ENCODE peak calls at places on chromosomes 4 and X, in four cellular contexts. One of them, this sample, is unnamed.

GRCh38 chr4:24771241-24771640 is 24.1 kb upstream of the SOD3 start:
- DNase-seq in astrocyte of the hippocampus: no peak
- DNase-seq in lung microvascular endothelial cell: no peak
- DNase-seq in cardiac muscle cell: peak
- DNase-seq in this sample: no peak

GRCh38 chr4:77695769-77696168 is 90.1 kb downstream of the CXCL13 start:
- DNase-seq in astrocyte of the hippocampus: peak
- DNase-seq in lung microvascular endothelial cell: peak
- DNase-seq in cardiac muscle cell: peak
- DNase-seq in this sample: no peak

GRCh38 chr4:106365613-106366012 is 3.0 kb downstream of the GIMD1 start:
- DNase-seq in astrocyte of the hippocampus: peak
- DNase-seq in lung microvascular endothelial cell: peak
- DNase-seq in cardiac muscle cell: peak
- DNase-seq in this sample: no peak

GRCh38 chrX:24245201-24245600 is 68.7 kb downstream of the SUPT20HL2 start:
- DNase-seq in astrocyte of the hippocampus: peak
- DNase-seq in lung microvascular endothelial cell: no peak
- DNase-seq in cardiac muscle cell: peak
- DNase-seq in this sample: no peak

GRCh38 chr4:77022581-77023133 is 53.1 kb downstream of the CCNI start:
- DNase-seq in astrocyte of the hippocampus: peak
- DNase-seq in lung microvascular endothelial cell: peak
- DNase-seq in cardiac muscle cell: peak
- DNase-seq in this sample: no peak

GRCh38 chr4:71732066-71732465 is 51.8 kb downstream of the GC start:
- DNase-seq in astrocyte of the hippocampus: no peak
- DNase-seq in lung microvascular endothelial cell: no peak
- DNase-seq in cardiac muscle cell: no peak
- DNase-seq in this sample: no peak

GRCh38 chr4:150570862-150571261 is 11.1 kb upstream of the MAB21L2 start:
- DNase-seq in astrocyte of the hippocampus: no peak
- DNase-seq in lung microvascular endothelial cell: no peak
- DNase-seq in cardiac muscle cell: no peak
- DNase-seq in this sample: no peak

GRCh38 chrX:69630147-69630546 is 14.2 kb downstream of the EDA start:
- DNase-seq in astrocyte of the hippocampus: no peak
- DNase-seq in lung microvascular endothelial cell: no peak
- DNase-seq in cardiac muscle cell: no peak
- DNase-seq in this sample: no peak

GRCh38 chrX:46444011-46444410 is 101.2 kb downstream of the ZNF674 start:
- DNase-seq in astrocyte of the hippocampus: peak
- DNase-seq in lung microvascular endothelial cell: peak
- DNase-seq in cardiac muscle cell: peak
- DNase-seq in this sample: no peak

This sample was measured in substantia nigra.